ENCODE peak calls at places on chromosomes 16 and 17, in six cellular contexts. One of them, this sample, is unnamed.

GRCh38 chr16:2473425-2473926 is 1.5 kb upstream of the TBC1D24 start:
- DNase-seq in sigmoid colon: no peak
- DNase-seq in prostate gland: no peak
- DNase-seq in GM12878: no peak
- DNase-seq in suprapubic skin: no peak
- DNase-seq in H1: no peak
- DNase-seq in this sample: no peak

GRCh38 chr17:53470626-53471025 is 352.1 kb upstream of the KIF2B start:
- DNase-seq in GM12878: no peak
- DNase-seq in suprapubic skin: no peak
- DNase-seq in prostate gland: no peak
- DNase-seq in H1: no peak
- DNase-seq in sigmoid colon: no peak
- DNase-seq in this sample: no peak

GRCh38 chr16:50502616-50503000 is 45.6 kb upstream of the NKD1 start:
- DNase-seq in GM12878: no peak
- DNase-seq in sigmoid colon: no peak
- DNase-seq in H1: no peak
- DNase-seq in suprapubic skin: no peak
- DNase-seq in prostate gland: no peak
- DNase-seq in this sample: no peak

GRCh38 chr16:84144301-84144858 is 597 bp downstream of the HSDL1 start:
- DNase-seq in suprapubic skin: no peak
- DNase-seq in GM12878: no peak
- DNase-seq in prostate gland: peak
- DNase-seq in H1: no peak
- DNase-seq in sigmoid colon: no peak
- DNase-seq in this sample: peak

GRCh38 chr17:67532326-67532871 is 155.3 kb downstream of the PITPNC1 start:
- DNase-seq in H1: no peak
- DNase-seq in GM12878: no peak
- DNase-seq in prostate gland: peak
- DNase-seq in suprapubic skin: no peak
- DNase-seq in sigmoid colon: no peak
- DNase-seq in this sample: no peak

GRCh38 chr17:29294580-29294900 is 592 bp upstream of the NUFIP2 start:
- DNase-seq in suprapubic skin: no peak
- DNase-seq in sigmoid colon: no peak
- DNase-seq in GM12878: no peak
- DNase-seq in prostate gland: no peak
- DNase-seq in H1: no peak
- DNase-seq in this sample: no peak

GRCh38 chr16:84778720-84779119 is 41.1 kb upstream of the CRISPLD2 start:
- DNase-seq in H1: no peak
- DNase-seq in suprapubic skin: no peak
- DNase-seq in GM12878: no peak
- DNase-seq in prostate gland: no peak
- DNase-seq in sigmoid colon: peak
- DNase-seq in this sample: no peak

GRCh38 chr16:87831421-87832136 is 37.7 kb downstream of the SLC7A5 start:
- DNase-seq in sigmoid colon: no peak
- DNase-seq in GM12878: no peak
- DNase-seq in H1: no peak
- DNase-seq in prostate gland: no peak
- DNase-seq in suprapubic skin: no peak
- DNase-seq in this sample: no peak

GRCh38 chr16:12024429-12024828 is 47.9 kb downstream of the SNX29 start:
- DNase-seq in suprapubic skin: no peak
- DNase-seq in sigmoid colon: no peak
- DNase-seq in GM12878: no peak
- DNase-seq in H1: no peak
- DNase-seq in prostate gland: no peak
- DNase-seq in this sample: no peak

GRCh38 chr17:21176996-21177395 is 37.0 kb downstream of the TMEM11 start:
- DNase-seq in prostate gland: no peak
- DNase-seq in suprapubic skin: peak
- DNase-seq in H1: no peak
- DNase-seq in sigmoid colon: peak
- DNase-seq in GM12878: no peak
- DNase-seq in this sample: no peak

GRCh38 chr16:49342336-49343265 is 31.0 kb upstream of the C16orf78 start:
- DNase-seq in sigmoid colon: no peak
- DNase-seq in H1: no peak
- DNase-seq in prostate gland: no peak
- DNase-seq in suprapubic skin: peak
- DNase-seq in GM12878: no peak
- DNase-seq in this sample: no peak

GRCh38 chr17:21239680-21240374 is 13.4 kb downstream of the NATD1 start:
- DNase-seq in H1: no peak
- DNase-seq in prostate gland: no peak
- DNase-seq in sigmoid colon: no peak
- DNase-seq in GM12878: no peak
- DNase-seq in suprapubic skin: no peak
- DNase-seq in this sample: peak

GRCh38 chr16:29290631-29291247 is 115.8 kb downstream of the NPIPB11 start:
- DNase-seq in H1: peak
- DNase-seq in sigmoid colon: peak
- DNase-seq in prostate gland: peak
- DNase-seq in suprapubic skin: peak
- DNase-seq in GM12878: peak
- DNase-seq in this sample: no peak

GRCh38 chr17:64126918-64127317 is 3.0 kb downstream of the ERN1 start:
- DNase-seq in sigmoid colon: no peak
- DNase-seq in prostate gland: no peak
- DNase-seq in H1: no peak
- DNase-seq in suprapubic skin: no peak
- DNase-seq in GM12878: no peak
- DNase-seq in this sample: no peak

GRCh38 chr16:66478733-66479511 is 51.8 kb downstream of the BEAN1 start:
- DNase-seq in GM12878: peak
- DNase-seq in H1: peak
- DNase-seq in suprapubic skin: peak
- DNase-seq in prostate gland: peak
- DNase-seq in sigmoid colon: peak
- DNase-seq in this sample: peak

GRCh38 chr16:4937782-4938682 is 1.1 kb upstream of the PPL start:
- DNase-seq in prostate gland: peak
- DNase-seq in H1: no peak
- DNase-seq in suprapubic skin: no peak
- DNase-seq in sigmoid colon: no peak
- DNase-seq in GM12878: no peak
- DNase-seq in this sample: no peak

GRCh38 chr16:48451323-48451722 is 66.1 kb upstream of the SIAH1 start:
- DNase-seq in prostate gland: no peak
- DNase-seq in H1: no peak
- DNase-seq in suprapubic skin: no peak
- DNase-seq in sigmoid colon: no peak
- DNase-seq in GM12878: no peak
- DNase-seq in this sample: no peak

GRCh38 chr17:56679767-56680422 is 86.4 kb downstream of the NOG start:
- DNase-seq in suprapubic skin: no peak
- DNase-seq in sigmoid colon: no peak
- DNase-seq in H1: no peak
- DNase-seq in GM12878: no peak
- DNase-seq in prostate gland: no peak
- DNase-seq in this sample: no peak

GRCh38 chr17:11336290-11336995 is 95.4 kb downstream of the SHISA6 start:
- DNase-seq in sigmoid colon: no peak
- DNase-seq in GM12878: no peak
- DNase-seq in suprapubic skin: no peak
- DNase-seq in H1: no peak
- DNase-seq in prostate gland: no peak
- DNase-seq in this sample: no peak

GRCh38 chr16:59633996-59634579 is 900.0 kb upstream of the GOT2 start:
- DNase-seq in prostate gland: no peak
- DNase-seq in GM12878: no peak
- DNase-seq in suprapubic skin: no peak
- DNase-seq in sigmoid colon: no peak
- DNase-seq in H1: no peak
- DNase-seq in this sample: no peak

GRCh38 chr17:74444406-74444805 is 12.5 kb downstream of the GPRC5C start:
- DNase-seq in suprapubic skin: no peak
- DNase-seq in sigmoid colon: peak
- DNase-seq in prostate gland: no peak
- DNase-seq in H1: no peak
- DNase-seq in GM12878: no peak
- DNase-seq in this sample: no peak

GRCh38 chr17:74446551-74447500 is 14.9 kb downstream of the GPRC5C start:
- DNase-seq in GM12878: no peak
- DNase-seq in H1: no peak
- DNase-seq in sigmoid colon: no peak
- DNase-seq in prostate gland: peak
- DNase-seq in suprapubic skin: no peak
- DNase-seq in this sample: no peak

GRCh38 chr17:74442670-74443515 is 11.0 kb downstream of the GPRC5C start:
- DNase-seq in GM12878: no peak
- DNase-seq in suprapubic skin: peak
- DNase-seq in H1: no peak
- DNase-seq in sigmoid colon: peak
- DNase-seq in prostate gland: peak
- DNase-seq in this sample: no peak

GRCh38 chr17:74443516-74444296 is 11.8 kb downstream of the GPRC5C start:
- DNase-seq in GM12878: no peak
- DNase-seq in H1: no peak
- DNase-seq in sigmoid colon: no peak
- DNase-seq in suprapubic skin: no peak
- DNase-seq in prostate gland: no peak
- DNase-seq in this sample: no peak

GRCh38 chr17:74445156-74445555 is 13.3 kb downstream of the GPRC5C start:
- DNase-seq in sigmoid colon: no peak
- DNase-seq in GM12878: no peak
- DNase-seq in H1: no peak
- DNase-seq in suprapubic skin: no peak
- DNase-seq in prostate gland: no peak
- DNase-seq in this sample: no peak
- TF ChIP-seq POLR2AphosphoS5 in sigmoid colon: no peak
- TF ChIP-seq POLR2AphosphoS5 in GM12878: no peak
- TF ChIP-seq POLR2AphosphoS5 in H1: no peak
- TF ChIP-seq POLR2AphosphoS5 in suprapubic skin: no peak
- TF ChIP-seq POLR2AphosphoS5 in prostate gland: no peak
- TF ChIP-seq POLR2AphosphoS5 in this sample: no peak

GRCh38 chr17:16439867-16440351 is 24.5 kb downstream of the TRPV2 start:
- DNase-seq in suprapubic skin: no peak
- DNase-seq in prostate gland: no peak
- DNase-seq in H1: no peak
- DNase-seq in GM12878: no peak
- DNase-seq in sigmoid colon: no peak
- DNase-seq in this sample: no peak

GRCh38 chr17:16442141-16442540 is 26.8 kb downstream of the TRPV2 start:
- DNase-seq in suprapubic skin: no peak
- DNase-seq in GM12878: no peak
- DNase-seq in sigmoid colon: no peak
- DNase-seq in prostate gland: no peak
- DNase-seq in H1: no peak
- DNase-seq in this sample: no peak

GRCh38 chr17:16442594-16443389 is 27.4 kb downstream of the TRPV2 start:
- DNase-seq in prostate gland: no peak
- DNase-seq in sigmoid colon: no peak
- DNase-seq in GM12878: no peak
- DNase-seq in suprapubic skin: no peak
- DNase-seq in H1: no peak
- DNase-seq in this sample: no peak

GRCh38 chr17:16439303-16439791 is 24.0 kb downstream of the TRPV2 start:
- DNase-seq in H1: no peak
- DNase-seq in sigmoid colon: no peak
- DNase-seq in suprapubic skin: no peak
- DNase-seq in prostate gland: no peak
- DNase-seq in GM12878: no peak
- DNase-seq in this sample: no peak

GRCh38 chr17:16440814-16441629 is 25.7 kb downstream of the TRPV2 start:
- DNase-seq in sigmoid colon: no peak
- DNase-seq in suprapubic skin: no peak
- DNase-seq in H1: no peak
- DNase-seq in GM12878: no peak
- DNase-seq in prostate gland: no peak
- DNase-seq in this sample: no peak
- TF ChIP-seq POLR2AphosphoS5 in sigmoid colon: no peak
- TF ChIP-seq POLR2AphosphoS5 in suprapubic skin: no peak
- TF ChIP-seq POLR2AphosphoS5 in H1: peak
- TF ChIP-seq POLR2AphosphoS5 in GM12878: peak
- TF ChIP-seq POLR2AphosphoS5 in prostate gland: no peak
- TF ChIP-seq POLR2AphosphoS5 in this sample: peak

DNA sequence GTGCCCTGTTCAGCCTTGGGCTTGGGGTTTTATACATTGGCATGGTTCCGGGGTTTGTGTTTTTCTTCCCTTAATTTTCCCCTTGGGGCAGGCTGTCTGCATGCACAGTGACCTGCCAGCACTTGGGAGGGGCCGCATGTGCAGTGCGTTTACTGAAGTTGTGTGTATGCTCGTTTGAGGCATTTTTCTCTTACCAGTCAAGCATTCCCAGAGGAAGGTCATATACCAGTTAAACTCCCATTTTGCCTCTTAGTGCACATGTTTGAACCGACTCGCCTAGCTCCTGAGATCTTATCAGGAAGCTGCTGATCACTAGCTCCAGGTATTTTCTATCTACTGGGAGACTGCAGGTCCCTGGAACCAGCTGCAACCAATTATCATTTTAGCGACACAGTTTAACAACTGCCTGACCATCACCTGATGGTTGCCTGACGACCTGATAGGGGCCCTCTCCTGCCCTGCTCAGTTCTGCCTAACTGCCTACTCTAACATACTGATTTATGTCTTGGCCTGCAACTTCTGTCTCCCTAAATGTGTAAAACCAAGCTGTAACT is 51.4 kb downstream of the MFSD11 start:
- DNase-seq in sigmoid colon: no peak
- DNase-seq in suprapubic skin: no peak
- DNase-seq in prostate gland: no peak
- DNase-seq in GM12878: no peak
- DNase-seq in H1: no peak
- DNase-seq in this sample: no peak
- TF ChIP-seq POLR2AphosphoS5 in sigmoid colon: no peak
- TF ChIP-seq POLR2AphosphoS5 in suprapubic skin: no peak
- TF ChIP-seq POLR2AphosphoS5 in prostate gland: no peak
- TF ChIP-seq POLR2AphosphoS5 in GM12878: no peak
- TF ChIP-seq POLR2AphosphoS5 in H1: no peak
- TF ChIP-seq POLR2AphosphoS5 in this sample: no peak

DNA sequence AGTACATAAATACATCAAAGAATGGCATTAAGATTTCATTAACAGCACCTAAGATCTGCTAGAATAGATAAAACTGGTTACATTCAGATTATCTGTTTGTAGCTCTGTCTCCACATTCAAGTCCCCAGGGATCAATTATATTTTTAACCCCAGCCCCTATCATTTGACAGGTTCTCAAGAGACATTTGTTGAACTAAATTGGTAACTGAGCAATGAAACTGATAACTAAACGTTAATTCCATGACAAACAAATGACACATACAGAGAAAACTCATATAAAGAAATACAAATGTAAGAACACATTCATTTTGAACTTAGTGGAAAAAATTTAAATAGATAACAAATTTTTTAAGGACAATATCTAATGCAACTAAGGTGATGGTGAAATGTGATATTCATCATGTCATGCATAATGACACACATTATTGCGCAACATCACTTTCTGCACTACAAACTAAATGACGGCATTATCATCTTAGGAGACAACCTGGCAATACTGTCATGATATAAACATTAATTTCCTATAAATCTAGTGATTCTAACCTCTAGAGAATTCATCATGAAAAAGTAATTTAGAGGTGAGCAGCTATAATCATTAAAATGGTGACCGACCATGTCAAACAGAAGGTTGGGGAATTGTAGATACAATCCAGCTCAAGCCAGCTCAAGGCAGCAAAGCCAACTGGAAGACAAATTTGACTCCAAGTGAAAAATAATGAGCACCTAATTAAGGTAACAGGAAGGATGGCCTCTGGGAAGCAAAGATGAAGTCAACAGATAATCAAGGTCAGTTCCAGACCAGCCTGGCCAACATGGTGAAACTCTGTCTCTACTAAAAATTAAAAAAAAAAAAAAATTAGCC is 9.5 kb downstream of the ARHGAP17 start:
- DNase-seq in GM12878: no peak
- DNase-seq in H1: no peak
- DNase-seq in suprapubic skin: no peak
- DNase-seq in sigmoid colon: no peak
- DNase-seq in prostate gland: no peak
- DNase-seq in this sample: no peak
- TF ChIP-seq POLR2AphosphoS5 in GM12878: no peak
- TF ChIP-seq POLR2AphosphoS5 in H1: no peak
- TF ChIP-seq POLR2AphosphoS5 in suprapubic skin: no peak
- TF ChIP-seq POLR2AphosphoS5 in sigmoid colon: no peak
- TF ChIP-seq POLR2AphosphoS5 in prostate gland: no peak
- TF ChIP-seq POLR2AphosphoS5 in this sample: no peak

This sample was measured in GM12891.